ENCODE peak calls at places on chromosomes 6 and 20, in five cellular contexts. P, Z, Y, U and R are unnamed samples.

GRCh38 chr6:16141514-16141913 is 12.6 kb downstream of the MYLIP start:
- DNase-seq in Y (no peak), P (no peak), U (no peak), Z (no peak), R (no peak)

GRCh38 chr6:79557683-79558082 is 20.5 kb upstream of the LCA5 start:
- DNase-seq in U (no peak), Z (no peak), Y (no peak), P (no peak), R (no peak)

GRCh38 chr6:153727910-153728309 is 311.1 kb upstream of the OPRM1 start:
- DNase-seq in Z (no peak), Y (no peak), U (no peak), P (no peak), R (no peak)

GRCh38 chr20:24472426-24472825 is 3.0 kb downstream of the SYNDIG1 start:
- DNase-seq in U (no peak), Y (no peak), Z (no peak), P (no peak), R (no peak)

GRCh38 chr6:30885999-30886896 is 1.9 kb downstream of the DDR1 start:
- DNase-seq in P (peak), Y (no peak), Z (no peak), U (no peak), R (peak)

GRCh38 chr20:7926767-7927166 is 13.5 kb downstream of the HAO1 start:
- DNase-seq in U (no peak), P (no peak), Z (no peak), Y (no peak), R (no peak)

GRCh38 chr20:39862613-39863012 is 826.4 kb downstream of the MAFB start:
- DNase-seq in P (no peak), U (no peak), Y (no peak), Z (no peak), R (no peak)

GRCh38 chr6:132527791-132528190 is 10.3 kb upstream of the TAAR9 start:
- DNase-seq in Y (no peak), U (no peak), Z (no peak), P (peak), R (no peak)

GRCh38 chr6:27136978-27137814 is 110.3 kb upstream of the PRSS16 start:
- DNase-seq in Y (no peak), U (peak), Z (no peak), P (no peak), R (no peak)

GRCh38 chr6:129623008-129623732 is 86.8 kb downstream of the ARHGAP18 start:
- DNase-seq in Z (no peak), U (no peak), P (no peak), Y (no peak), R (no peak)

GRCh38 chr6:134816780-134817179 is 133.1 kb downstream of the ALDH8A1 start:
- DNase-seq in Y (no peak), U (no peak), Z (no peak), P (no peak), R (no peak)

GRCh38 chr20:4713401-4713800 is 8.3 kb upstream of the PRND start:
- DNase-seq in Z (no peak), P (peak), Y (no peak), U (no peak), R (no peak)

GRCh38 chr20:4082406-4083102 is 67.2 kb upstream of the RNF24 start:
- DNase-seq in Z (peak), P (no peak), Y (peak), U (peak), R (no peak)

GRCh38 chr6:36682328-36683144 is 4.0 kb downstream of the CDKN1A start:
- DNase-seq in Y (no peak), P (no peak), Z (peak), U (peak), R (no peak)

GRCh38 chr6:118580585-118581419 is 32.7 kb downstream of the PLN start:
- DNase-seq in P (peak), U (no peak), Z (no peak), Y (no peak), R (no peak)

GRCh38 chr6:92706976-92707375 is 712.4 kb downstream of the EPHA7 start:
- DNase-seq in U (no peak), Y (no peak), P (no peak), Z (no peak), R (no peak)

GRCh38 chr6:9397981-9398559 is 962.7 kb upstream of the SLC35B3 start:
- DNase-seq in P (no peak), U (no peak), Z (no peak), Y (no peak), R (no peak)

GRCh38 chr6:27592107-27592480 is 119.2 kb upstream of the ZNF184 start:
- DNase-seq in Y (no peak), Z (no peak), U (no peak), P (no peak), R (no peak)

GRCh38 chr20:61424628-61425420 is 172.8 kb downstream of the CDH4 start:
- DNase-seq in P (no peak), Z (no peak), Y (no peak), U (no peak), R (no peak)

GRCh38 chr6:75546401-75546800 is 52.8 kb upstream of the FILIP1 start:
- DNase-seq in Z (no peak), U (no peak), P (no peak), Y (no peak), R (no peak)

GRCh38 chr6:170067257-170067656 is 223.6 kb downstream of the DLL1 start:
- DNase-seq in Z (no peak), Y (no peak), U (no peak), P (no peak), R (no peak)

GRCh38 chr6:55011034-55011433 is 163.3 kb upstream of the HCRTR2 start:
- DNase-seq in U (no peak), Z (no peak), Y (no peak), P (no peak), R (no peak)

GRCh38 chr20:6562111-6562510 is 205.4 kb upstream of the BMP2 start:
- DNase-seq in Y (no peak), Z (no peak), U (no peak), P (peak), R (no peak)

GRCh38 chr6:137241481-137242011 is 22.4 kb upstream of the IFNGR1 start:
- DNase-seq in Y (no peak), P (no peak), Z (no peak), U (no peak), R (no peak)

GRCh38 chr20:11814276-11814675 is 103.4 kb upstream of the BTBD3 start:
- DNase-seq in Z (no peak), U (no peak), Y (no peak), P (peak), R (no peak)

GRCh38 chr20:10540636-10541493 is 105.8 kb downstream of the SLX4IP start:
- DNase-seq in U (no peak), P (no peak), Y (no peak), Z (no peak), R (no peak)

GRCh38 chr6:335572-335971 is 43.3 kb downstream of the DUSP22 start:
- DNase-seq in U (no peak), Z (no peak), P (no peak), Y (no peak), R (no peak)

GRCh38 chr6:41372526-41373366 is 37.3 kb downstream of the NCR2 start:
- DNase-seq in Y (no peak), U (no peak), Z (no peak), P (no peak), R (no peak)

GRCh38 chr6:162854734-162855191 is 127.0 kb downstream of the PACRG start:
- DNase-seq in P (no peak), Z (no peak), U (no peak), Y (no peak), R (no peak)

GRCh38 chr20:51480507-51481270 is 61.8 kb downstream of the NFATC2 start:
- DNase-seq in P (no peak), Y (no peak), U (no peak), Z (peak), R (no peak)

GRCh38 chr6:24980507-24981384 is 45.0 kb upstream of the RIPOR2 start:
- DNase-seq in P (peak), Z (no peak), U (no peak), Y (no peak), R (no peak)

GRCh38 chr6:95120984-95121383 is 456.4 kb upstream of the MANEA start:
- DNase-seq in Z (no peak), Y (no peak), P (no peak), U (no peak), R (no peak)

GRCh38 chr6:156917213-156917612 is 140.0 kb downstream of the ARID1B start:
- DNase-seq in U (no peak), Y (no peak), Z (no peak), P (no peak), R (no peak)

GRCh38 chr6:6004147-6004995 is 2.4 kb downstream of the NRN1 start:
- DNase-seq in Y (no peak), P (no peak), U (no peak), Z (no peak), R (peak)

GRCh38 chr6:152356659-152357058 is 280.5 kb downstream of the SYNE1 start:
- DNase-seq in Z (no peak), Y (no peak), U (peak), P (no peak), R (no peak)

GRCh38 chr6:1766663-1767062 is 156.9 kb downstream of the FOXC1 start:
- DNase-seq in U (no peak), P (no peak), Y (no peak), Z (no peak), R (no peak)

GRCh38 chr6:26273673-26274595 is 91.1 kb upstream of the BTN3A2 start:
- DNase-seq in Z (no peak), P (no peak), U (no peak), Y (no peak), R (peak)

GRCh38 chr6:16168858-16169257 is 40.0 kb downstream of the MYLIP start:
- DNase-seq in Z (no peak), Y (no peak), P (no peak), U (peak), R (no peak)